ENCODE peak calls at places on chromosomes 1 and 21, in five cellular contexts. K, Q, I, B and V are unnamed samples.

GRCh38 chr1:224333309-224333926 is 3.4 kb upstream of the NVL start:
- DNase-seq in Q (peak), I (no peak), B (no peak), K (peak), V (peak)

GRCh38 chr1:243977104-243977503 is 74.0 kb upstream of the ZBTB18 start:
- DNase-seq in I (no peak), B (no peak), Q (no peak), K (no peak), V (no peak)

GRCh38 chr1:150528997-150529396 is 13.4 kb downstream of the FALEC start:
- DNase-seq in B (no peak), K (peak), Q (no peak), I (no peak), V (no peak)

GRCh38 chr21:39379986-39380891 is 31.4 kb upstream of the HMGN1 start:
- DNase-seq in B (peak), Q (peak), K (peak), I (peak), V (peak)

GRCh38 chr1:19666139-19666465 is 1.4 kb downstream of the HTR6 start:
- DNase-seq in Q (no peak), K (no peak), B (no peak), I (no peak), V (no peak)

GRCh38 chr1:28890435-28890834 is 23.9 kb upstream of the EPB41 start:
- DNase-seq in I (no peak), K (no peak), B (no peak), Q (no peak), V (no peak)

GRCh38 chr1:155049651-155050559 is 1.2 kb upstream of the ADAM15 start:
- DNase-seq in I (no peak), Q (no peak), K (peak), B (no peak), V (no peak)

GRCh38 chr1:197915797-197916686 is 1.1 kb upstream of the LHX9 start:
- DNase-seq in K (peak), B (no peak), Q (peak), I (peak), V (peak)

GRCh38 chr1:198156745-198157240 is at the start of gene NEK7:
- DNase-seq in Q (peak), B (no peak), K (peak), I (peak), V (peak)

GRCh38 chr21:15928686-15929085 is 198.9 kb downstream of the USP25 start:
- DNase-seq in B (no peak), K (no peak), I (no peak), Q (no peak), V (no peak)

GRCh38 chr21:24042687-24043086 is 1564.6 kb downstream of the MRPL39 start:
- DNase-seq in K (no peak), I (no peak), Q (no peak), B (no peak), V (no peak)